ENCODE peak calls at places on chromosomes 16 and 17, in ten cellular contexts. One of them, this sample, is unnamed.

GRCh38 chr16:48862087-48862532 is 252.1 kb upstream of the N4BP1 start:
- DNase-seq in type B pancreatic cell: no peak
- DNase-seq in endothelial cell of umbilical vein: no peak
- DNase-seq in endothelial cell: no peak
- DNase-seq in gastrocnemius medialis: no peak
- DNase-seq in heart left ventricle: no peak
- DNase-seq in dorsolateral prefrontal cortex: no peak
- DNase-seq in cardiac fibroblast: no peak
- DNase-seq in fibroblast of mammary gland: peak
- DNase-seq in GM10248: no peak
- DNase-seq in this sample: no peak

GRCh38 chr17:68501074-68501473 is 11.2 kb upstream of the PRKAR1A start:
- DNase-seq in type B pancreatic cell: no peak
- DNase-seq in endothelial cell of umbilical vein: no peak
- DNase-seq in endothelial cell: no peak
- DNase-seq in gastrocnemius medialis: no peak
- DNase-seq in heart left ventricle: no peak
- DNase-seq in dorsolateral prefrontal cortex: no peak
- DNase-seq in cardiac fibroblast: no peak
- DNase-seq in fibroblast of mammary gland: no peak
- DNase-seq in GM10248: no peak
- DNase-seq in this sample: no peak

GRCh38 chr16:566475-567361 is at the start of gene NHLRC4:
- DNase-seq in type B pancreatic cell: no peak
- DNase-seq in endothelial cell of umbilical vein: peak
- DNase-seq in endothelial cell: peak
- DNase-seq in gastrocnemius medialis: peak
- DNase-seq in heart left ventricle: peak
- DNase-seq in dorsolateral prefrontal cortex: no peak
- DNase-seq in cardiac fibroblast: peak
- DNase-seq in fibroblast of mammary gland: peak
- DNase-seq in GM10248: peak
- DNase-seq in this sample: peak

GRCh38 chr17:57954421-57955182 is 610 bp downstream of the CUEDC1 start:
- DNase-seq in type B pancreatic cell: no peak
- DNase-seq in endothelial cell of umbilical vein: peak
- DNase-seq in endothelial cell: peak
- DNase-seq in gastrocnemius medialis: peak
- DNase-seq in heart left ventricle: peak
- DNase-seq in dorsolateral prefrontal cortex: peak
- DNase-seq in cardiac fibroblast: peak
- DNase-seq in fibroblast of mammary gland: peak
- DNase-seq in GM10248: no peak
- DNase-seq in this sample: peak

GRCh38 chr17:56596741-56597494 is 3.4 kb downstream of the NOG start:
- DNase-seq in type B pancreatic cell: no peak
- DNase-seq in endothelial cell of umbilical vein: no peak
- DNase-seq in endothelial cell: peak
- DNase-seq in gastrocnemius medialis: no peak
- DNase-seq in heart left ventricle: no peak
- DNase-seq in dorsolateral prefrontal cortex: no peak
- DNase-seq in cardiac fibroblast: no peak
- DNase-seq in fibroblast of mammary gland: no peak
- DNase-seq in GM10248: no peak
- DNase-seq in this sample: no peak

GRCh38 chr17:7313890-7314718 is 1.1 kb downstream of the GPS2 start:
- DNase-seq in type B pancreatic cell: no peak
- DNase-seq in endothelial cell of umbilical vein: no peak
- DNase-seq in endothelial cell: no peak
- DNase-seq in gastrocnemius medialis: no peak
- DNase-seq in heart left ventricle: no peak
- DNase-seq in dorsolateral prefrontal cortex: no peak
- DNase-seq in cardiac fibroblast: peak
- DNase-seq in fibroblast of mammary gland: peak
- DNase-seq in GM10248: no peak
- DNase-seq in this sample: no peak

GRCh38 chr17:44642861-44643260 is 13.4 kb upstream of the MEIOC start:
- DNase-seq in type B pancreatic cell: no peak
- DNase-seq in endothelial cell of umbilical vein: no peak
- DNase-seq in endothelial cell: no peak
- DNase-seq in gastrocnemius medialis: no peak
- DNase-seq in heart left ventricle: no peak
- DNase-seq in dorsolateral prefrontal cortex: no peak
- DNase-seq in cardiac fibroblast: no peak
- DNase-seq in fibroblast of mammary gland: no peak
- DNase-seq in GM10248: no peak
- DNase-seq in this sample: no peak

GRCh38 chr17:41773190-41773588 is 13.3 kb downstream of the JUP start:
- DNase-seq in type B pancreatic cell: no peak
- DNase-seq in endothelial cell of umbilical vein: peak
- DNase-seq in endothelial cell: no peak
- DNase-seq in gastrocnemius medialis: peak
- DNase-seq in heart left ventricle: peak
- DNase-seq in dorsolateral prefrontal cortex: no peak
- DNase-seq in cardiac fibroblast: peak
- DNase-seq in fibroblast of mammary gland: peak
- DNase-seq in GM10248: no peak
- DNase-seq in this sample: no peak

GRCh38 chr16:5451641-5452040 is 354.0 kb upstream of the EEF2KMT start:
- DNase-seq in type B pancreatic cell: no peak
- DNase-seq in endothelial cell of umbilical vein: no peak
- DNase-seq in endothelial cell: no peak
- DNase-seq in gastrocnemius medialis: no peak
- DNase-seq in heart left ventricle: no peak
- DNase-seq in dorsolateral prefrontal cortex: no peak
- DNase-seq in cardiac fibroblast: no peak
- DNase-seq in fibroblast of mammary gland: no peak
- DNase-seq in GM10248: no peak
- DNase-seq in this sample: no peak

GRCh38 chr17:12365805-12366204 is 299.9 kb upstream of the MYOCD start:
- DNase-seq in type B pancreatic cell: no peak
- DNase-seq in endothelial cell of umbilical vein: no peak
- DNase-seq in endothelial cell: no peak
- DNase-seq in gastrocnemius medialis: no peak
- DNase-seq in heart left ventricle: peak
- DNase-seq in dorsolateral prefrontal cortex: no peak
- DNase-seq in cardiac fibroblast: peak
- DNase-seq in fibroblast of mammary gland: peak
- DNase-seq in GM10248: no peak
- DNase-seq in this sample: peak

GRCh38 chr16:89485701-89486246 is 4.6 kb downstream of the ANKRD11 start:
- DNase-seq in type B pancreatic cell: no peak
- DNase-seq in endothelial cell of umbilical vein: no peak
- DNase-seq in endothelial cell: no peak
- DNase-seq in gastrocnemius medialis: no peak
- DNase-seq in heart left ventricle: no peak
- DNase-seq in dorsolateral prefrontal cortex: no peak
- DNase-seq in cardiac fibroblast: no peak
- DNase-seq in fibroblast of mammary gland: no peak
- DNase-seq in GM10248: no peak
- DNase-seq in this sample: no peak

GRCh38 chr16:27318399-27319256 is 4.9 kb downstream of the IL4R start:
- DNase-seq in type B pancreatic cell: no peak
- DNase-seq in endothelial cell of umbilical vein: no peak
- DNase-seq in endothelial cell: peak
- DNase-seq in gastrocnemius medialis: no peak
- DNase-seq in heart left ventricle: peak
- DNase-seq in dorsolateral prefrontal cortex: no peak
- DNase-seq in cardiac fibroblast: peak
- DNase-seq in fibroblast of mammary gland: no peak
- DNase-seq in GM10248: peak
- DNase-seq in this sample: peak

GRCh38 chr16:21275529-21275928 is 2.6 kb downstream of the CRYM start:
- DNase-seq in type B pancreatic cell: no peak
- DNase-seq in endothelial cell of umbilical vein: no peak
- DNase-seq in endothelial cell: no peak
- DNase-seq in gastrocnemius medialis: no peak
- DNase-seq in heart left ventricle: no peak
- DNase-seq in dorsolateral prefrontal cortex: no peak
- DNase-seq in cardiac fibroblast: no peak
- DNase-seq in fibroblast of mammary gland: no peak
- DNase-seq in GM10248: no peak
- DNase-seq in this sample: no peak

GRCh38 chr17:44808156-44808555 is 21.9 kb downstream of the GJC1 start:
- DNase-seq in type B pancreatic cell: no peak
- DNase-seq in endothelial cell of umbilical vein: no peak
- DNase-seq in endothelial cell: no peak
- DNase-seq in gastrocnemius medialis: no peak
- DNase-seq in heart left ventricle: no peak
- DNase-seq in dorsolateral prefrontal cortex: no peak
- DNase-seq in cardiac fibroblast: no peak
- DNase-seq in fibroblast of mammary gland: no peak
- DNase-seq in GM10248: no peak
- DNase-seq in this sample: no peak

GRCh38 chr17:80279895-80280294 is 19.2 kb downstream of the RNF213 start:
- DNase-seq in type B pancreatic cell: no peak
- DNase-seq in endothelial cell of umbilical vein: peak
- DNase-seq in endothelial cell: no peak
- DNase-seq in gastrocnemius medialis: no peak
- DNase-seq in heart left ventricle: peak
- DNase-seq in dorsolateral prefrontal cortex: no peak
- DNase-seq in cardiac fibroblast: peak
- DNase-seq in fibroblast of mammary gland: peak
- DNase-seq in GM10248: no peak
- DNase-seq in this sample: peak

GRCh38 chr16:24855678-24856077 is 9.9 kb downstream of the SLC5A11 start:
- DNase-seq in type B pancreatic cell: no peak
- DNase-seq in endothelial cell of umbilical vein: no peak
- DNase-seq in endothelial cell: no peak
- DNase-seq in gastrocnemius medialis: no peak
- DNase-seq in heart left ventricle: no peak
- DNase-seq in dorsolateral prefrontal cortex: no peak
- DNase-seq in cardiac fibroblast: no peak
- DNase-seq in fibroblast of mammary gland: no peak
- DNase-seq in GM10248: no peak
- DNase-seq in this sample: no peak

GRCh38 chr17:5419959-5420653 is at the start of gene RPAIN:
- DNase-seq in type B pancreatic cell: peak
- DNase-seq in endothelial cell of umbilical vein: no peak
- DNase-seq in endothelial cell: peak
- DNase-seq in gastrocnemius medialis: peak
- DNase-seq in heart left ventricle: peak
- DNase-seq in dorsolateral prefrontal cortex: peak
- DNase-seq in cardiac fibroblast: peak
- DNase-seq in fibroblast of mammary gland: peak
- DNase-seq in GM10248: peak
- DNase-seq in this sample: peak

GRCh38 chr16:16158082-16158658 is 65.1 kb downstream of the ABCC6 start:
- DNase-seq in type B pancreatic cell: no peak
- DNase-seq in endothelial cell of umbilical vein: no peak
- DNase-seq in endothelial cell: no peak
- DNase-seq in gastrocnemius medialis: no peak
- DNase-seq in heart left ventricle: no peak
- DNase-seq in dorsolateral prefrontal cortex: no peak
- DNase-seq in cardiac fibroblast: no peak
- DNase-seq in fibroblast of mammary gland: no peak
- DNase-seq in GM10248: no peak
- DNase-seq in this sample: no peak
- TF ChIP-seq CTCF in type B pancreatic cell: no peak
- TF ChIP-seq CTCF in endothelial cell of umbilical vein: no peak
- TF ChIP-seq CTCF in endothelial cell: no peak
- TF ChIP-seq CTCF in gastrocnemius medialis: no peak
- TF ChIP-seq CTCF in heart left ventricle: no peak
- TF ChIP-seq CTCF in dorsolateral prefrontal cortex: no peak
- TF ChIP-seq CTCF in cardiac fibroblast: no peak
- TF ChIP-seq CTCF in fibroblast of mammary gland: no peak
- TF ChIP-seq CTCF in GM10248: no peak
- TF ChIP-seq CTCF in this sample: no peak

GRCh38 chr17:409848-410673 is 57.5 kb upstream of the RPH3AL start:
- DNase-seq in type B pancreatic cell: peak
- DNase-seq in endothelial cell of umbilical vein: peak
- DNase-seq in endothelial cell: peak
- DNase-seq in gastrocnemius medialis: peak
- DNase-seq in heart left ventricle: peak
- DNase-seq in dorsolateral prefrontal cortex: peak
- DNase-seq in cardiac fibroblast: peak
- DNase-seq in fibroblast of mammary gland: peak
- DNase-seq in GM10248: peak
- DNase-seq in this sample: peak
- TF ChIP-seq CTCF in type B pancreatic cell: no peak
- TF ChIP-seq CTCF in endothelial cell of umbilical vein: no peak
- TF ChIP-seq CTCF in endothelial cell: peak
- TF ChIP-seq CTCF in gastrocnemius medialis: no peak
- TF ChIP-seq CTCF in heart left ventricle: no peak
- TF ChIP-seq CTCF in dorsolateral prefrontal cortex: peak
- TF ChIP-seq CTCF in cardiac fibroblast: no peak
- TF ChIP-seq CTCF in fibroblast of mammary gland: no peak
- TF ChIP-seq CTCF in GM10248: no peak
- TF ChIP-seq CTCF in this sample: no peak

GRCh38 chr17:52470553-52470952 is 312.0 kb upstream of the CA10 start:
- DNase-seq in type B pancreatic cell: no peak
- DNase-seq in endothelial cell of umbilical vein: no peak
- DNase-seq in endothelial cell: no peak
- DNase-seq in gastrocnemius medialis: no peak
- DNase-seq in heart left ventricle: no peak
- DNase-seq in dorsolateral prefrontal cortex: no peak
- DNase-seq in cardiac fibroblast: no peak
- DNase-seq in fibroblast of mammary gland: no peak
- DNase-seq in GM10248: no peak
- DNase-seq in this sample: no peak
- TF ChIP-seq CTCF in type B pancreatic cell: no peak
- TF ChIP-seq CTCF in endothelial cell of umbilical vein: no peak
- TF ChIP-seq CTCF in endothelial cell: no peak
- TF ChIP-seq CTCF in gastrocnemius medialis: no peak
- TF ChIP-seq CTCF in heart left ventricle: no peak
- TF ChIP-seq CTCF in dorsolateral prefrontal cortex: no peak
- TF ChIP-seq CTCF in cardiac fibroblast: no peak
- TF ChIP-seq CTCF in fibroblast of mammary gland: no peak
- TF ChIP-seq CTCF in GM10248: no peak
- TF ChIP-seq CTCF in this sample: no peak

GRCh38 chr17:78446833-78447232 is 68.4 kb downstream of the PGS1 start:
- DNase-seq in type B pancreatic cell: no peak
- DNase-seq in endothelial cell of umbilical vein: no peak
- DNase-seq in endothelial cell: no peak
- DNase-seq in gastrocnemius medialis: no peak
- DNase-seq in heart left ventricle: no peak
- DNase-seq in dorsolateral prefrontal cortex: no peak
- DNase-seq in cardiac fibroblast: no peak
- DNase-seq in fibroblast of mammary gland: no peak
- DNase-seq in GM10248: no peak
- DNase-seq in this sample: no peak

GRCh38 chr17:78450696-78451344 is 72.4 kb downstream of the PGS1 start:
- DNase-seq in type B pancreatic cell: no peak
- DNase-seq in endothelial cell of umbilical vein: no peak
- DNase-seq in endothelial cell: no peak
- DNase-seq in gastrocnemius medialis: no peak
- DNase-seq in heart left ventricle: no peak
- DNase-seq in dorsolateral prefrontal cortex: no peak
- DNase-seq in cardiac fibroblast: peak
- DNase-seq in fibroblast of mammary gland: no peak
- DNase-seq in GM10248: no peak
- DNase-seq in this sample: no peak

GRCh38 chr17:78449983-78450382 is 71.5 kb downstream of the PGS1 start:
- DNase-seq in type B pancreatic cell: no peak
- DNase-seq in endothelial cell of umbilical vein: no peak
- DNase-seq in endothelial cell: no peak
- DNase-seq in gastrocnemius medialis: no peak
- DNase-seq in heart left ventricle: no peak
- DNase-seq in dorsolateral prefrontal cortex: no peak
- DNase-seq in cardiac fibroblast: no peak
- DNase-seq in fibroblast of mammary gland: no peak
- DNase-seq in GM10248: no peak
- DNase-seq in this sample: no peak

GRCh38 chr17:78444392-78444791 is 65.9 kb downstream of the PGS1 start:
- DNase-seq in type B pancreatic cell: no peak
- DNase-seq in endothelial cell of umbilical vein: no peak
- DNase-seq in endothelial cell: no peak
- DNase-seq in gastrocnemius medialis: no peak
- DNase-seq in heart left ventricle: no peak
- DNase-seq in dorsolateral prefrontal cortex: no peak
- DNase-seq in cardiac fibroblast: no peak
- DNase-seq in fibroblast of mammary gland: no peak
- DNase-seq in GM10248: no peak
- DNase-seq in this sample: no peak

GRCh38 chr17:78448356-78448993 is 70.0 kb downstream of the PGS1 start:
- DNase-seq in type B pancreatic cell: no peak
- DNase-seq in endothelial cell of umbilical vein: no peak
- DNase-seq in endothelial cell: no peak
- DNase-seq in gastrocnemius medialis: no peak
- DNase-seq in heart left ventricle: no peak
- DNase-seq in dorsolateral prefrontal cortex: no peak
- DNase-seq in cardiac fibroblast: no peak
- DNase-seq in fibroblast of mammary gland: no peak
- DNase-seq in GM10248: no peak
- DNase-seq in this sample: no peak
- TF ChIP-seq CTCF in type B pancreatic cell: peak
- TF ChIP-seq CTCF in endothelial cell of umbilical vein: peak
- TF ChIP-seq CTCF in endothelial cell: no peak
- TF ChIP-seq CTCF in gastrocnemius medialis: no peak
- TF ChIP-seq CTCF in heart left ventricle: no peak
- TF ChIP-seq CTCF in dorsolateral prefrontal cortex: no peak
- TF ChIP-seq CTCF in cardiac fibroblast: peak
- TF ChIP-seq CTCF in fibroblast of mammary gland: peak
- TF ChIP-seq CTCF in GM10248: peak
- TF ChIP-seq CTCF in this sample: no peak

This sample was measured in tibial artery.